ENCODE peak calls at places on chromosomes 12 and 14, in eight cellular contexts. One of them, this sample, is unnamed.

GRCh38 chr12:89185181-89185580 is 167.1 kb downstream of the DUSP6 start:
- DNase-seq in right atrium auricular region: no peak
- DNase-seq in psoas muscle: no peak
- DNase-seq in ovary: no peak
- DNase-seq in A549: no peak
- DNase-seq in transverse colon: no peak
- DNase-seq in neural progenitor cell: no peak
- DNase-seq in MM.1S: no peak
- DNase-seq in this sample: no peak

GRCh38 chr12:50659260-50659659 is 104.6 kb upstream of the ATF1 start:
- DNase-seq in A549: no peak
- DNase-seq in transverse colon: no peak
- DNase-seq in MM.1S: no peak
- DNase-seq in neural progenitor cell: no peak
- DNase-seq in right atrium auricular region: no peak
- DNase-seq in psoas muscle: no peak
- DNase-seq in ovary: no peak
- DNase-seq in this sample: no peak

GRCh38 chr14:99552021-99552553 is 51.9 kb downstream of the CCDC85C start:
- DNase-seq in neural progenitor cell: no peak
- DNase-seq in transverse colon: no peak
- DNase-seq in right atrium auricular region: no peak
- DNase-seq in ovary: no peak
- DNase-seq in A549: no peak
- DNase-seq in MM.1S: no peak
- DNase-seq in psoas muscle: no peak
- DNase-seq in this sample: no peak

GRCh38 chr12:64610660-64611429 is 550 bp downstream of the RASSF3 start:
- DNase-seq in A549: peak
- DNase-seq in psoas muscle: peak
- DNase-seq in MM.1S: peak
- DNase-seq in transverse colon: peak
- DNase-seq in ovary: peak
- DNase-seq in neural progenitor cell: peak
- DNase-seq in right atrium auricular region: peak
- DNase-seq in this sample: no peak

GRCh38 chr12:47481041-47481440 is 224.8 kb downstream of the RPAP3 start:
- DNase-seq in A549: no peak
- DNase-seq in psoas muscle: no peak
- DNase-seq in right atrium auricular region: no peak
- DNase-seq in ovary: no peak
- DNase-seq in neural progenitor cell: no peak
- DNase-seq in MM.1S: no peak
- DNase-seq in transverse colon: no peak
- DNase-seq in this sample: no peak

GRCh38 chr12:123966596-123966995 is 6.0 kb downstream of the CCDC92 start:
- DNase-seq in psoas muscle: no peak
- DNase-seq in MM.1S: no peak
- DNase-seq in transverse colon: no peak
- DNase-seq in ovary: no peak
- DNase-seq in right atrium auricular region: no peak
- DNase-seq in A549: no peak
- DNase-seq in neural progenitor cell: no peak
- DNase-seq in this sample: no peak

GRCh38 chr14:31884238-31884637 is 192.9 kb upstream of the ARHGAP5 start:
- DNase-seq in ovary: no peak
- DNase-seq in neural progenitor cell: no peak
- DNase-seq in MM.1S: no peak
- DNase-seq in right atrium auricular region: no peak
- DNase-seq in transverse colon: no peak
- DNase-seq in psoas muscle: no peak
- DNase-seq in A549: no peak
- DNase-seq in this sample: no peak

GRCh38 chr14:64683264-64683663 is 21.0 kb upstream of the PLEKHG3 start:
- DNase-seq in MM.1S: no peak
- DNase-seq in ovary: no peak
- DNase-seq in neural progenitor cell: peak
- DNase-seq in psoas muscle: no peak
- DNase-seq in right atrium auricular region: no peak
- DNase-seq in transverse colon: no peak
- DNase-seq in A549: no peak
- DNase-seq in this sample: no peak

GRCh38 chr12:2986876-2987275 is 27.7 kb downstream of the TEAD4 start:
- DNase-seq in ovary: no peak
- DNase-seq in A549: no peak
- DNase-seq in transverse colon: no peak
- DNase-seq in psoas muscle: no peak
- DNase-seq in MM.1S: no peak
- DNase-seq in neural progenitor cell: no peak
- DNase-seq in right atrium auricular region: no peak
- DNase-seq in this sample: no peak

GRCh38 chr14:102683399-102684275 is 91.2 kb downstream of the RCOR1 start:
- DNase-seq in neural progenitor cell: no peak
- DNase-seq in A549: no peak
- DNase-seq in MM.1S: no peak
- DNase-seq in psoas muscle: no peak
- DNase-seq in ovary: no peak
- DNase-seq in right atrium auricular region: no peak
- DNase-seq in transverse colon: peak
- DNase-seq in this sample: no peak

GRCh38 chr12:89383235-89384049 is 31.1 kb upstream of the DUSP6 start:
- DNase-seq in A549: no peak
- DNase-seq in MM.1S: no peak
- DNase-seq in ovary: no peak
- DNase-seq in transverse colon: peak
- DNase-seq in right atrium auricular region: no peak
- DNase-seq in neural progenitor cell: peak
- DNase-seq in psoas muscle: no peak
- DNase-seq in this sample: no peak

GRCh38 chr12:125528300-125528699 is 463.1 kb downstream of the AACS start:
- DNase-seq in right atrium auricular region: no peak
- DNase-seq in ovary: no peak
- DNase-seq in transverse colon: no peak
- DNase-seq in neural progenitor cell: no peak
- DNase-seq in psoas muscle: no peak
- DNase-seq in A549: no peak
- DNase-seq in MM.1S: no peak
- DNase-seq in this sample: no peak

GRCh38 chr12:1332327-1332726 is 262.1 kb downstream of the FBXL14 start:
- DNase-seq in psoas muscle: no peak
- DNase-seq in A549: no peak
- DNase-seq in neural progenitor cell: no peak
- DNase-seq in transverse colon: peak
- DNase-seq in MM.1S: no peak
- DNase-seq in right atrium auricular region: no peak
- DNase-seq in ovary: no peak
- DNase-seq in this sample: no peak

GRCh38 chr14:34981743-34982420 is 910 bp upstream of the SRP54 start:
- DNase-seq in ovary: peak
- DNase-seq in MM.1S: peak
- DNase-seq in psoas muscle: no peak
- DNase-seq in right atrium auricular region: peak
- DNase-seq in neural progenitor cell: peak
- DNase-seq in transverse colon: peak
- DNase-seq in A549: no peak
- DNase-seq in this sample: peak

GRCh38 chr12:31965090-31965489 is 5.9 kb downstream of the RESF1 start:
- DNase-seq in transverse colon: no peak
- DNase-seq in neural progenitor cell: no peak
- DNase-seq in A549: no peak
- DNase-seq in right atrium auricular region: no peak
- DNase-seq in MM.1S: no peak
- DNase-seq in ovary: peak
- DNase-seq in psoas muscle: no peak
- DNase-seq in this sample: no peak

GRCh38 chr14:97710726-97711125 is 913.5 kb downstream of the VRK1 start:
- DNase-seq in A549: no peak
- DNase-seq in ovary: no peak
- DNase-seq in MM.1S: no peak
- DNase-seq in neural progenitor cell: no peak
- DNase-seq in psoas muscle: no peak
- DNase-seq in right atrium auricular region: no peak
- DNase-seq in transverse colon: no peak
- DNase-seq in this sample: no peak

GRCh38 chr12:3469711-3470110 is 21.3 kb upstream of the PRMT8 start:
- DNase-seq in MM.1S: no peak
- DNase-seq in ovary: no peak
- DNase-seq in A549: no peak
- DNase-seq in psoas muscle: no peak
- DNase-seq in right atrium auricular region: no peak
- DNase-seq in neural progenitor cell: no peak
- DNase-seq in transverse colon: no peak
- DNase-seq in this sample: no peak

GRCh38 chr12:12357697-12358476 is 1.0 kb downstream of the BORCS5 start:
- DNase-seq in neural progenitor cell: no peak
- DNase-seq in ovary: no peak
- DNase-seq in MM.1S: peak
- DNase-seq in A549: no peak
- DNase-seq in right atrium auricular region: no peak
- DNase-seq in transverse colon: no peak
- DNase-seq in psoas muscle: no peak
- DNase-seq in this sample: no peak

GRCh38 chr14:93712838-93713724 is 75.2 kb downstream of the PRIMA1 start:
- DNase-seq in transverse colon: no peak
- DNase-seq in psoas muscle: no peak
- DNase-seq in ovary: no peak
- DNase-seq in neural progenitor cell: no peak
- DNase-seq in A549: no peak
- DNase-seq in right atrium auricular region: peak
- DNase-seq in MM.1S: no peak
- DNase-seq in this sample: no peak

GRCh38 chr14:55477680-55478079 is 37.3 kb upstream of the TBPL2 start:
- DNase-seq in ovary: no peak
- DNase-seq in transverse colon: no peak
- DNase-seq in A549: no peak
- DNase-seq in MM.1S: no peak
- DNase-seq in neural progenitor cell: peak
- DNase-seq in right atrium auricular region: no peak
- DNase-seq in psoas muscle: no peak
- DNase-seq in this sample: no peak

GRCh38 chr12:103642240-103642864 is 55.3 kb downstream of the STAB2 start:
- DNase-seq in ovary: no peak
- DNase-seq in psoas muscle: no peak
- DNase-seq in transverse colon: no peak
- DNase-seq in A549: no peak
- DNase-seq in right atrium auricular region: no peak
- DNase-seq in MM.1S: no peak
- DNase-seq in neural progenitor cell: no peak
- DNase-seq in this sample: no peak
- TF ChIP-seq CTCF in ovary: no peak
- TF ChIP-seq CTCF in psoas muscle: no peak
- TF ChIP-seq CTCF in transverse colon: no peak
- TF ChIP-seq CTCF in A549: no peak
- TF ChIP-seq CTCF in right atrium auricular region: no peak
- TF ChIP-seq CTCF in MM.1S: no peak
- TF ChIP-seq CTCF in neural progenitor cell: no peak
- TF ChIP-seq CTCF in this sample: no peak

GRCh38 chr14:53963491-53964227 is 7.0 kb upstream of the BMP4 start:
- DNase-seq in psoas muscle: peak
- DNase-seq in A549: no peak
- DNase-seq in ovary: peak
- DNase-seq in right atrium auricular region: peak
- DNase-seq in MM.1S: no peak
- DNase-seq in transverse colon: peak
- DNase-seq in neural progenitor cell: peak
- DNase-seq in this sample: no peak
- H3K4me3 ChIP-seq in psoas muscle: peak
- H3K4me3 ChIP-seq in A549: peak
- H3K4me3 ChIP-seq in ovary: peak
- H3K4me3 ChIP-seq in right atrium auricular region: peak
- H3K4me3 ChIP-seq in MM.1S: no peak
- H3K4me3 ChIP-seq in transverse colon: no peak
- H3K4me3 ChIP-seq in neural progenitor cell: peak
- H3K4me3 ChIP-seq in this sample: peak

DNA sequence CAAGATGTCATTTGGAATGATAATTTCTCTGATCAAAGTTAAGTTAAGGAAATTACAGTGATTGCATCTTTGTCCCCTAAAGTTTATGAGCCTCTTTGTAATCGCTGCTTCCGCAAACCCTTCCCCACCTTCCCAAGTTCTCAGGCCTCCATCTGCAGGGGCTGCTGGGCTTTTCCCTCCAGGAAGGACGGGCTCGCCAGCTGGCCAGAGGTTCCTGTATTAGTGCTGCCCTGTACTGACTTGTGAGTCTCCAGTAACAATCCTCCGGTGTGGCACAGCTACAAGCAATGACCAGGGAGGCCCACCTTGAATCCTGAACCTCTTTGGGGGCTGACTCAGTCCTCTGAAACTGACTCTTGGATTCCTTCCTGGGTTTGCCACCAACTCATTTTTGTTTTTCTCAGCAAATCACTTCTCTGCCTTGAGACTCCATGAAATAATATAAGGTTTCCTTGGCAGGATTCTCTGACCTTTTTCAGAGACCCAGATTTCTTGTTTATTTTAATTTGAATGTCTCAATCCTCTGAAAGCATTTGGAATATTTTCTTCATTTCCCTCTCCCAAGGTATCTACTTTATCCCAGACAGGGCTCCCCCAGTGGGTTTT is 398.7 kb downstream of the ZFP36L1 start:
- DNase-seq in neural progenitor cell: no peak
- DNase-seq in MM.1S: no peak
- DNase-seq in A549: no peak
- DNase-seq in right atrium auricular region: no peak
- DNase-seq in transverse colon: no peak
- DNase-seq in ovary: peak
- DNase-seq in psoas muscle: no peak
- DNase-seq in this sample: no peak
- TF ChIP-seq CTCF in neural progenitor cell: no peak
- TF ChIP-seq CTCF in MM.1S: no peak
- TF ChIP-seq CTCF in A549: no peak
- TF ChIP-seq CTCF in right atrium auricular region: no peak
- TF ChIP-seq CTCF in transverse colon: no peak
- TF ChIP-seq CTCF in ovary: no peak
- TF ChIP-seq CTCF in psoas muscle: no peak
- TF ChIP-seq CTCF in this sample: no peak

GRCh38 chr12:118103601-118104382 is at the start of gene VSIG10:
- DNase-seq in A549: peak
- DNase-seq in psoas muscle: peak
- DNase-seq in ovary: peak
- DNase-seq in MM.1S: no peak
- DNase-seq in transverse colon: peak
- DNase-seq in neural progenitor cell: peak
- DNase-seq in right atrium auricular region: peak
- DNase-seq in this sample: no peak

GRCh38 chr12:118103231-118103600 is 595 bp downstream of the VSIG10 start:
- DNase-seq in MM.1S: no peak
- DNase-seq in A549: peak
- DNase-seq in neural progenitor cell: no peak
- DNase-seq in psoas muscle: peak
- DNase-seq in ovary: no peak
- DNase-seq in transverse colon: peak
- DNase-seq in right atrium auricular region: no peak
- DNase-seq in this sample: no peak

GRCh38 chr12:118102609-118103008 is 1.2 kb downstream of the VSIG10 start:
- DNase-seq in psoas muscle: no peak
- DNase-seq in A549: peak
- DNase-seq in right atrium auricular region: no peak
- DNase-seq in neural progenitor cell: no peak
- DNase-seq in ovary: no peak
- DNase-seq in transverse colon: no peak
- DNase-seq in MM.1S: no peak
- DNase-seq in this sample: no peak

GRCh38 chr12:118101051-118101450 is 2.8 kb downstream of the VSIG10 start:
- DNase-seq in ovary: no peak
- DNase-seq in A549: no peak
- DNase-seq in neural progenitor cell: no peak
- DNase-seq in psoas muscle: no peak
- DNase-seq in MM.1S: no peak
- DNase-seq in right atrium auricular region: no peak
- DNase-seq in transverse colon: no peak
- DNase-seq in this sample: no peak

GRCh38 chr12:118102070-118102469 is 1.7 kb downstream of the VSIG10 start:
- DNase-seq in psoas muscle: no peak
- DNase-seq in MM.1S: no peak
- DNase-seq in right atrium auricular region: no peak
- DNase-seq in neural progenitor cell: no peak
- DNase-seq in ovary: no peak
- DNase-seq in transverse colon: peak
- DNase-seq in A549: peak
- DNase-seq in this sample: peak
- H3K4me3 ChIP-seq in psoas muscle: no peak
- H3K4me3 ChIP-seq in MM.1S: no peak
- H3K4me3 ChIP-seq in right atrium auricular region: no peak
- H3K4me3 ChIP-seq in neural progenitor cell: no peak
- H3K4me3 ChIP-seq in ovary: no peak
- H3K4me3 ChIP-seq in transverse colon: no peak
- H3K4me3 ChIP-seq in A549: peak
- H3K4me3 ChIP-seq in this sample: peak